ENCODE peak calls at places on chromosomes 6 and 20, in six cellular contexts. Q is SK-N-SH, C is GM12878, R is H1, V is HepG2, H is K562. U is an unnamed sample.

GRCh38 chr20:35173576-35174192 is 1.8 kb downstream of the PROCR start:
- DNase-seq in Q (no peak), C (no peak), R (no peak), V (no peak), H (no peak), U (no peak)

GRCh38 chr6:142851601-142852000 is 93.4 kb downstream of the HIVEP2 start:
- DNase-seq in Q (no peak), C (peak), R (no peak), V (no peak), H (no peak), U (no peak)

GRCh38 chr6:4812068-4812467 is 35.9 kb downstream of the CDYL start:
- DNase-seq in Q (no peak), C (no peak), R (no peak), V (no peak), H (no peak), U (peak)

GRCh38 chr6:42007753-42008528 is 42.4 kb upstream of the TAF8 start:
- DNase-seq in Q (no peak), C (no peak), R (no peak), V (no peak), H (no peak), U (peak)

GRCh38 chr20:63697868-63698545 is 1.6 kb downstream of the TNFRSF6B start:
- DNase-seq in Q (peak), C (no peak), R (peak), V (no peak), H (no peak), U (no peak)

GRCh38 chr20:51500311-51500710 is 42.2 kb downstream of the NFATC2 start:
- DNase-seq in Q (no peak), C (peak), R (no peak), V (no peak), H (peak), U (peak)

GRCh38 chr6:157755032-157755751 is 67.9 kb upstream of the SNX9 start:
- DNase-seq in Q (no peak), C (no peak), R (no peak), V (no peak), H (no peak), U (no peak)

GRCh38 chr6:170031684-170032121 is 259.2 kb downstream of the DLL1 start:
- DNase-seq in Q (no peak), C (no peak), R (no peak), V (no peak), H (no peak), U (no peak)

GRCh38 chr6:139699335-139699734 is 324.9 kb upstream of the CITED2 start:
- DNase-seq in Q (no peak), C (no peak), R (no peak), V (no peak), H (no peak), U (no peak)

GRCh38 chr20:64080813-64081619 is 1.1 kb downstream of the OPRL1 start:
- DNase-seq in Q (no peak), C (no peak), R (no peak), V (no peak), H (no peak), U (no peak)

GRCh38 chr20:11144114-11144513 is 470.3 kb upstream of the JAG1 start:
- DNase-seq in Q (no peak), C (no peak), R (no peak), V (no peak), H (no peak), U (no peak)

GRCh38 chr20:24236963-24237362 is 232.5 kb upstream of the SYNDIG1 start:
- DNase-seq in Q (no peak), C (no peak), R (no peak), V (no peak), H (no peak), U (no peak)

GRCh38 chr20:50586531-50587232 is 76.5 kb downstream of the PTPN1 start:
- DNase-seq in Q (no peak), C (no peak), R (no peak), V (no peak), H (no peak), U (no peak)

DNA sequence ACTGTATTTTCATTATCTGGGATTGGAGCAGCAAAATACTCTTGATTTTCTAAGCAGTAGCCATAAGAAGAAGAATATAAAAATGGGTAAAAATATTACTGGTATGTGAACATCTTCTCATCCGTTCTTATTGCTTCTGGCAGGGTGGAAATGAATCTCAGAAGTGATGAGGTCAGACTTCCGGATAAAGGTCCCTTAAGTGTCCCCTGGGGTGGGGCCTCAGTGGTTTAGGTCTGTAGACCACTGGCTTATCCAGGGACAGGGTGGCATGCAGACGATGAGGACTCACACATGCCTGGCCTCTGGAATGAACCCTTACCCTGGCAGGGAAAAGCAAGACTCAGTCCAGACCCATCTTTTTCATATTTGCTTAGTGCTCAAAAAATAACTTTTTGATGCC is 143.3 kb downstream of the UST start:
- DNase-seq in Q (no peak), C (no peak), R (peak), V (no peak), H (no peak), U (no peak)
- TF ChIP-seq GABPA in Q (no peak), C (no peak), R (no peak), V (no peak), H (no peak), U (no peak)

GRCh38 chr20:46900068-46900467 is 5.4 kb downstream of the EYA2 start:
- DNase-seq in Q (no peak), C (no peak), R (no peak), V (no peak), H (no peak), U (no peak)
- TF ChIP-seq POLR2AphosphoS5 in Q (no peak), C (no peak), R (no peak), V (no peak), H (no peak), U (no peak)

DNA sequence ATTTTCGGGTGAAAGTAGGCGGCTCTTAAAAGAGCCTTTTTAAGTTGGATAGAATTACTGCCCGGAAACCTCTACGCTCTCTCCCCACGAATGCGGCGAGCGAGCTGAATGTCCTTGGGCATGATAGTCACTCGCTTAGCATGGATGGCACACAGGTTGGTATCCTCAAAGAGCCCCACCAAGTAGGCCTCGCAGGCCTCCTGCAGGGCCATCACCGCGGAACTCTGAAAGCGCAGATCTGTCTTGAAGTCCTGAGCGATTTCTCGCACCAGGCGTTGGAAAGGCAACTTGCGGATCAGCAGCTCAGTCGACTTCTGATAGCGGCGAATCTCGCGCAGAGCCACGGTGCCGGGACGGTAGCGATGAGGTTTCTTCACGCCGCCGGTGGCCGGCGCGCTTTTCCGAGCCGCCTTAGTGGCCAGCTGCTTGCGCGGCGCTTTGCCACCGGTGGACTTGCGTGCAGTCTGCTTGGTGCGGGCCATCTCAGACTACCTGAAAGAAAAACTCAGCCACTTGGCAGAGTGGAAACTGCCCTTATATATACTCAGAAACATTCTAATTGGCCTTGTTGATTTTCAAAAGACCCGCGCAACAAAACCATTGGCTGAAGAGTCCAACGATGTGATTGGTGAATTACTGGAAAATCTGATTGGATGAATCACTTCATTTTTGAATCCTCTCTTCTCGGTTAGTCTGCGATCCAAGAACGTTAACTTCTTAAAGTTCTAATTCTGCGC is 93.9 kb upstream of the BTN3A2 start:
- DNase-seq in Q (peak), C (peak), R (peak), V (no peak), H (no peak), U (no peak)
- TF ChIP-seq GABPA in Q (no peak), C (no peak), R (no peak), V (no peak), H (no peak), U (no peak)

GRCh38 chr6:3744901-3745470 is 6.5 kb downstream of the PXDC1 start:
- DNase-seq in Q (no peak), C (no peak), R (no peak), V (no peak), H (no peak), U (no peak)

GRCh38 chr6:3745566-3746118 is 5.9 kb downstream of the PXDC1 start:
- DNase-seq in Q (no peak), C (no peak), R (no peak), V (no peak), H (no peak), U (peak)

GRCh38 chr6:3743541-3743940 is 8.0 kb downstream of the PXDC1 start:
- DNase-seq in Q (no peak), C (no peak), R (no peak), V (no peak), H (no peak), U (no peak)

GRCh38 chr6:3742426-3743344 is 8.8 kb downstream of the PXDC1 start:
- DNase-seq in Q (peak), C (no peak), R (peak), V (peak), H (peak), U (peak)

GRCh38 chr6:3744211-3744900 is 7.2 kb downstream of the PXDC1 start:
- DNase-seq in Q (no peak), C (no peak), R (no peak), V (no peak), H (no peak), U (no peak)
- TF ChIP-seq POLR2AphosphoS5 in Q (no peak), C (no peak), R (no peak), V (no peak), H (no peak), U (no peak)

DNA sequence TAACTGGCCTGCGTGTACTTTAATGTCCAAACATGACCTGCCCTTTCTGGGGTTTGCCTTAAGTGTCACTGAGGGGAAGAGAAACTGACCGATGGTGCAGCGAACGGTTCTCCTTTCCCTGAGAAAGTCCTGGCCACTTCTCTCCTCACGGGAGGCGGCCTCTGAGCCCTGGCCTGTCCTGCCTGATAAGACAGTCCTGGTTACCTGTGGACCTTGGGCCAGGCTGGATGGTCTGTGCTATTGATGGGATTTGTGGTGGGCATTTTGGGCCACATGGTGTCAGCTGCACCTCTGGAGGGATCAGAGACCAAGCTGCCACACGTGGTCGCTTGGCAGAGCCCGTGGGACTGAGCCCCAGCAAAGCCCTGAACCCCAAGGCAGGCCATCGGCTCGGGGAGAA is 11.6 kb upstream of the NTSR1 start:
- DNase-seq in Q (no peak), C (no peak), R (no peak), V (no peak), H (no peak), U (no peak)
- TF ChIP-seq GABPA in Q (no peak), C (no peak), R (no peak), V (no peak), H (no peak), U (no peak)